ENCODE peak calls at places on chromosomes 11 and 22, in five cellular contexts. One of them, this sample, is unnamed.

GRCh38 chr11:79458712-79459111 is 17.9 kb upstream of the TENM4 start:
- DNase-seq in fibroblast of mammary gland: no peak
- DNase-seq in cardiac muscle cell: no peak
- DNase-seq in A549: no peak
- DNase-seq in body of pancreas: no peak
- DNase-seq in this sample: no peak

GRCh38 chr11:86034710-86035109 is 34.2 kb downstream of the PICALM start:
- DNase-seq in cardiac muscle cell: no peak
- DNase-seq in A549: no peak
- DNase-seq in fibroblast of mammary gland: no peak
- DNase-seq in body of pancreas: no peak
- DNase-seq in this sample: no peak

GRCh38 chr22:23225724-23226496 is 45.6 kb downstream of the BCR start:
- DNase-seq in fibroblast of mammary gland: peak
- DNase-seq in cardiac muscle cell: no peak
- DNase-seq in body of pancreas: no peak
- DNase-seq in A549: peak
- DNase-seq in this sample: peak

GRCh38 chr22:44279059-44279340 is 33.8 kb downstream of the SHISAL1 start:
- DNase-seq in body of pancreas: no peak
- DNase-seq in cardiac muscle cell: no peak
- DNase-seq in fibroblast of mammary gland: no peak
- DNase-seq in A549: no peak
- DNase-seq in this sample: no peak

GRCh38 chr22:28440517-28441366 is 238.9 kb downstream of the TTC28 start:
- DNase-seq in fibroblast of mammary gland: peak
- DNase-seq in A549: no peak
- DNase-seq in body of pancreas: peak
- DNase-seq in cardiac muscle cell: no peak
- DNase-seq in this sample: no peak

GRCh38 chr11:132047167-132047566 is 676.8 kb downstream of the NTM start:
- DNase-seq in A549: no peak
- DNase-seq in body of pancreas: no peak
- DNase-seq in fibroblast of mammary gland: no peak
- DNase-seq in cardiac muscle cell: no peak
- DNase-seq in this sample: no peak

GRCh38 chr22:46815896-46816721 is 53.7 kb downstream of the TBC1D22A start:
- DNase-seq in cardiac muscle cell: no peak
- DNase-seq in body of pancreas: peak
- DNase-seq in fibroblast of mammary gland: peak
- DNase-seq in A549: no peak
- DNase-seq in this sample: no peak

GRCh38 chr11:86610559-86611341 is 61.7 kb downstream of the ME3 start:
- DNase-seq in A549: no peak
- DNase-seq in body of pancreas: no peak
- DNase-seq in fibroblast of mammary gland: no peak
- DNase-seq in cardiac muscle cell: peak
- DNase-seq in this sample: no peak

GRCh38 chr22:19048531-19048930 is 73.7 kb downstream of the DGCR2 start:
- DNase-seq in fibroblast of mammary gland: no peak
- DNase-seq in cardiac muscle cell: no peak
- DNase-seq in A549: no peak
- DNase-seq in body of pancreas: no peak
- DNase-seq in this sample: no peak

GRCh38 chr11:126963115-126963514 is 37.5 kb downstream of the KIRREL3 start:
- DNase-seq in fibroblast of mammary gland: no peak
- DNase-seq in cardiac muscle cell: no peak
- DNase-seq in body of pancreas: no peak
- DNase-seq in A549: peak
- DNase-seq in this sample: no peak

GRCh38 chr11:2290351-2290841 is 11.3 kb downstream of the C11orf21 start:
- DNase-seq in A549: peak
- DNase-seq in fibroblast of mammary gland: no peak
- DNase-seq in cardiac muscle cell: no peak
- DNase-seq in body of pancreas: peak
- DNase-seq in this sample: no peak

GRCh38 chr22:30286813-30287625 is 2.3 kb downstream of the CASTOR1 start:
- DNase-seq in cardiac muscle cell: peak
- DNase-seq in fibroblast of mammary gland: peak
- DNase-seq in A549: peak
- DNase-seq in body of pancreas: peak
- DNase-seq in this sample: peak

GRCh38 chr11:12201016-12201985 is 90.9 kb downstream of the MICAL2 start:
- DNase-seq in body of pancreas: no peak
- DNase-seq in A549: peak
- DNase-seq in fibroblast of mammary gland: peak
- DNase-seq in cardiac muscle cell: peak
- DNase-seq in this sample: no peak

GRCh38 chr11:46119352-46120216 is 1.7 kb downstream of the PHF21A start:
- DNase-seq in A549: peak
- DNase-seq in body of pancreas: peak
- DNase-seq in cardiac muscle cell: peak
- DNase-seq in fibroblast of mammary gland: peak
- DNase-seq in this sample: peak

GRCh38 chr22:38041760-38042584 is 15.2 kb upstream of the PICK1 start:
- DNase-seq in fibroblast of mammary gland: no peak
- DNase-seq in cardiac muscle cell: no peak
- DNase-seq in A549: no peak
- DNase-seq in body of pancreas: no peak
- DNase-seq in this sample: no peak

GRCh38 chr11:33690290-33691050 is 10.2 kb downstream of the C11orf91 start:
- DNase-seq in body of pancreas: peak
- DNase-seq in fibroblast of mammary gland: peak
- DNase-seq in cardiac muscle cell: no peak
- DNase-seq in A549: peak
- DNase-seq in this sample: no peak

GRCh38 chr11:33691051-33691864 is 9.4 kb downstream of the C11orf91 start:
- DNase-seq in cardiac muscle cell: peak
- DNase-seq in A549: peak
- DNase-seq in fibroblast of mammary gland: no peak
- DNase-seq in body of pancreas: no peak
- DNase-seq in this sample: no peak

GRCh38 chr11:33689506-33689905 is 11.1 kb downstream of the C11orf91 start:
- DNase-seq in cardiac muscle cell: no peak
- DNase-seq in fibroblast of mammary gland: no peak
- DNase-seq in A549: no peak
- DNase-seq in body of pancreas: no peak
- DNase-seq in this sample: no peak

GRCh38 chr11:33694346-33695050 is 6.1 kb downstream of the C11orf91 start:
- DNase-seq in cardiac muscle cell: no peak
- DNase-seq in body of pancreas: no peak
- DNase-seq in fibroblast of mammary gland: no peak
- DNase-seq in A549: no peak
- DNase-seq in this sample: no peak

DNA sequence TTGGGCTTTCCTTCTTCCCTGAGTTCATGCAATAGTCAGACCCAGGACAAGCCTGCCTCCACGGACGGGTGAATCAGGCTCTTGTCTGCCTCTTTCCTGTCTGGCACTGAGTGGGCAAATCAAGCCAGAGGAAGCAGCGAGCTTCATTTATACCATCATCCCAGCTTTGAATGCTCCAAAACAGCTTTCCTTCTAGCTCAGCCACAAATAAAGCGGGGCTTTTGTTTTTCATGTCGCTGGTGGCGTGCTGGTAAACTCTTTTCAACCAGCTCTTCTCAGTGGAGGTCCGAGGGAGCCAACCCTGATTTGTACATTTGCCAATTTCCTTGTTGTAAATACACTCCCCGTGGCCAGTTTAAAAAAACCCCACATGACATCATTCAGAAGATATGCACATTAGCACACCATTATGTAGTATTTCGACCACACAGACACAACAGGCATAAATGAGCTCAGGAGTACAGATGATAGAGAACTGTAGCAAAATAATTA is 8.6 kb downstream of the C11orf91 start:
- DNase-seq in cardiac muscle cell: no peak
- DNase-seq in fibroblast of mammary gland: peak
- DNase-seq in A549: peak
- DNase-seq in body of pancreas: peak
- DNase-seq in this sample: peak
- H3K4me3 ChIP-seq in cardiac muscle cell: no peak
- H3K4me3 ChIP-seq in fibroblast of mammary gland: peak
- H3K4me3 ChIP-seq in A549: no peak
- H3K4me3 ChIP-seq in body of pancreas: no peak
- H3K4me3 ChIP-seq in this sample: no peak

GRCh38 chr11:73389134-73389525 is 12.9 kb downstream of the RELT start:
- DNase-seq in body of pancreas: no peak
- DNase-seq in fibroblast of mammary gland: no peak
- DNase-seq in cardiac muscle cell: no peak
- DNase-seq in A549: peak
- DNase-seq in this sample: no peak
- H3K4me3 ChIP-seq in body of pancreas: no peak
- H3K4me3 ChIP-seq in fibroblast of mammary gland: no peak
- H3K4me3 ChIP-seq in cardiac muscle cell: no peak
- H3K4me3 ChIP-seq in A549: no peak
- H3K4me3 ChIP-seq in this sample: no peak

GRCh38 chr11:36449566-36450390 is 60.3 kb downstream of the TRAF6 start:
- DNase-seq in cardiac muscle cell: no peak
- DNase-seq in fibroblast of mammary gland: no peak
- DNase-seq in body of pancreas: no peak
- DNase-seq in A549: no peak
- DNase-seq in this sample: no peak
- H3K4me3 ChIP-seq in cardiac muscle cell: no peak
- H3K4me3 ChIP-seq in fibroblast of mammary gland: no peak
- H3K4me3 ChIP-seq in body of pancreas: no peak
- H3K4me3 ChIP-seq in A549: no peak
- H3K4me3 ChIP-seq in this sample: no peak

DNA sequence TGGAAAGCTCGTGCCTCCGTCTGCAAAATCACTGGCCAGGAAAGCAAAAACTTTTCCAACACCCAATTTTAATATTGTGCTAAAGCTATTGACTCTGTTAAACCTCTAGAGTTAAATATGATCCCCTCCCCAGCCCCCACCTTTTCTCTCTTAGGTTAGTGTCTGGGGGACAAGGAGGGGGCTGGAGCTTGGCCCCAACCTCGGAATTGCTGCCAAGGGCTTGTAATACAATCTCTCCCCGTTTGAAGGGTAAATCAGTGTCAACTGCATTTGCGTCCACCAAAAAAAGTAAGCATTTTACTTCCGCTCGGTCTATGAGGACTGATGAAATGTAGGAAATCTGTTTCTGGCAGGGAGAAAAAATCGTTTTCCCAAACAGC is at the start of gene GAS2:
- DNase-seq in cardiac muscle cell: no peak
- DNase-seq in fibroblast of mammary gland: no peak
- DNase-seq in body of pancreas: no peak
- DNase-seq in A549: no peak
- DNase-seq in this sample: no peak
- H3K4me3 ChIP-seq in cardiac muscle cell: peak
- H3K4me3 ChIP-seq in fibroblast of mammary gland: no peak
- H3K4me3 ChIP-seq in body of pancreas: peak
- H3K4me3 ChIP-seq in A549: peak
- H3K4me3 ChIP-seq in this sample: no peak

DNA sequence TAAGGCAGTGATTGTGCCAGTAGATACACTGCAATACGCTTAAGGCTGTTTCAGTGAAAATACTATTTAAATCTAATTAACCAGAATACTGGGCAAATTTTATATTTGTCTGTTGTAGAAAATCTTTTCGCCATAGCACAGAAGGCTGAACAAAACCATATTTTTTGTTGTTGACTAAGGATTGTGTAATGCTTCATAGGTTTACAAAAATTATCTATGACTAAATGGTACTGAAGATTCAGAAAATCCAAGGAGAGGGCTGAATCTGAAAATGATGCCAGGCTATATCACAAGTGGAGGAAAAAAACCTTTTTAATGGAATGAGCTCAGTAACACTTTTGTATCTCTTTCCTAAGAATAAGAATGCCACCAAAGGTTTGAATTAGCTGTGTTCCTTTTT is 2.8 kb downstream of the ATL3 start:
- DNase-seq in body of pancreas: no peak
- DNase-seq in fibroblast of mammary gland: peak
- DNase-seq in cardiac muscle cell: no peak
- DNase-seq in A549: no peak
- DNase-seq in this sample: no peak
- H3K4me3 ChIP-seq in body of pancreas: no peak
- H3K4me3 ChIP-seq in fibroblast of mammary gland: peak
- H3K4me3 ChIP-seq in cardiac muscle cell: no peak
- H3K4me3 ChIP-seq in A549: peak
- H3K4me3 ChIP-seq in this sample: no peak

GRCh38 chr11:128890543-128891409 is at the start of gene KCNJ5:
- DNase-seq in cardiac muscle cell: peak
- DNase-seq in body of pancreas: peak
- DNase-seq in fibroblast of mammary gland: no peak
- DNase-seq in A549: peak
- DNase-seq in this sample: no peak
- H3K4me3 ChIP-seq in cardiac muscle cell: peak
- H3K4me3 ChIP-seq in body of pancreas: peak
- H3K4me3 ChIP-seq in fibroblast of mammary gland: peak
- H3K4me3 ChIP-seq in A549: peak
- H3K4me3 ChIP-seq in this sample: peak